ENCODE peak calls at places on chromosomes 7 and 10, in seven cellular contexts. One of them, this sample, is unnamed.

GRCh38 chr7:148763622-148764021 is 64.9 kb downstream of the CUL1 start:
- DNase-seq in GM12891: no peak
- DNase-seq in H1: no peak
- DNase-seq in K562: no peak
- DNase-seq in SK-N-SH: no peak
- DNase-seq in HepG2: no peak
- DNase-seq in GM12878: no peak
- DNase-seq in this sample: no peak

GRCh38 chr7:5234852-5235831 is 45.1 kb downstream of the WIPI2 start:
- DNase-seq in GM12878: peak; percentile 74
- DNase-seq in K562: no peak
- DNase-seq in H1: no peak
- DNase-seq in GM12891: no peak
- DNase-seq in HepG2: no peak
- DNase-seq in SK-N-SH: no peak
- DNase-seq in this sample: no peak

GRCh38 chr10:117678106-117678505 is 135.6 kb downstream of the EMX2 start:
- DNase-seq in H1: no peak
- DNase-seq in K562: no peak
- DNase-seq in GM12878: no peak
- DNase-seq in GM12891: no peak
- DNase-seq in HepG2: no peak
- DNase-seq in SK-N-SH: no peak
- DNase-seq in this sample: no peak

GRCh38 chr10:7512487-7512886 is 101.7 kb upstream of the SFMBT2 start:
- DNase-seq in GM12878: no peak
- DNase-seq in H1: no peak
- DNase-seq in SK-N-SH: no peak
- DNase-seq in GM12891: no peak
- DNase-seq in K562: no peak
- DNase-seq in HepG2: peak; percentile 36
- DNase-seq in this sample: no peak

GRCh38 chr10:7710446-7710845 is 7.3 kb downstream of the ITIH2 start:
- DNase-seq in GM12878: no peak
- DNase-seq in K562: no peak
- DNase-seq in H1: no peak
- DNase-seq in HepG2: no peak
- DNase-seq in SK-N-SH: no peak
- DNase-seq in GM12891: no peak
- DNase-seq in this sample: no peak

GRCh38 chr7:24905996-24906770 is 73.8 kb downstream of the OSBPL3 start:
- DNase-seq in HepG2: no peak
- DNase-seq in GM12878: no peak
- DNase-seq in SK-N-SH: no peak
- DNase-seq in GM12891: no peak
- DNase-seq in K562: no peak
- DNase-seq in H1: no peak
- DNase-seq in this sample: no peak

GRCh38 chr7:110921478-110922210 is 169.3 kb upstream of the LRRN3 start:
- DNase-seq in GM12891: no peak
- DNase-seq in HepG2: no peak
- DNase-seq in K562: no peak
- DNase-seq in SK-N-SH: no peak
- DNase-seq in H1: no peak
- DNase-seq in GM12878: no peak
- DNase-seq in this sample: no peak

GRCh38 chr7:28686418-28686800 is 271.7 kb downstream of the TRIL start:
- DNase-seq in HepG2: no peak
- DNase-seq in GM12878: no peak
- DNase-seq in GM12891: no peak
- DNase-seq in SK-N-SH: peak; percentile 49
- DNase-seq in K562: no peak
- DNase-seq in H1: no peak
- DNase-seq in this sample: no peak

GRCh38 chr10:127990846-127991542 is 84.1 kb downstream of the PTPRE start:
- DNase-seq in HepG2: no peak
- DNase-seq in H1: no peak
- DNase-seq in GM12891: no peak
- DNase-seq in K562: no peak
- DNase-seq in SK-N-SH: no peak
- DNase-seq in GM12878: no peak
- DNase-seq in this sample: no peak

GRCh38 chr10:76336213-76336963 is 905.0 kb downstream of the LRMDA start:
- DNase-seq in SK-N-SH: no peak
- DNase-seq in GM12891: no peak
- DNase-seq in GM12878: no peak
- DNase-seq in K562: no peak
- DNase-seq in H1: no peak
- DNase-seq in HepG2: peak; percentile 77
- DNase-seq in this sample: no peak

GRCh38 chr10:79422178-79422892 is 23.1 kb downstream of the ZCCHC24 start:
- DNase-seq in SK-N-SH: peak; percentile 86
- DNase-seq in GM12878: no peak
- DNase-seq in HepG2: no peak
- DNase-seq in K562: no peak
- DNase-seq in H1: no peak
- DNase-seq in GM12891: no peak
- DNase-seq in this sample: no peak

GRCh38 chr10:112208292-112208691 is 24.7 kb upstream of the GPAM start:
- DNase-seq in K562: no peak
- DNase-seq in HepG2: no peak
- DNase-seq in GM12878: no peak
- DNase-seq in SK-N-SH: no peak
- DNase-seq in GM12891: no peak
- DNase-seq in H1: no peak
- DNase-seq in this sample: no peak

GRCh38 chr10:17432738-17433137 is 21.7 kb downstream of the ST8SIA6 start:
- DNase-seq in GM12891: no peak
- DNase-seq in K562: no peak
- DNase-seq in SK-N-SH: no peak
- DNase-seq in GM12878: no peak
- DNase-seq in H1: no peak
- DNase-seq in HepG2: no peak
- DNase-seq in this sample: no peak

GRCh38 chr10:17431871-17432311 is 22.5 kb downstream of the ST8SIA6 start:
- DNase-seq in SK-N-SH: no peak
- DNase-seq in K562: no peak
- DNase-seq in H1: no peak
- DNase-seq in GM12878: no peak
- DNase-seq in GM12891: no peak
- DNase-seq in HepG2: no peak
- DNase-seq in this sample: no peak

GRCh38 chr10:17429490-17429889 is 24.9 kb downstream of the ST8SIA6 start:
- DNase-seq in SK-N-SH: no peak
- DNase-seq in HepG2: no peak
- DNase-seq in K562: no peak
- DNase-seq in GM12878: no peak
- DNase-seq in H1: no peak
- DNase-seq in GM12891: no peak
- DNase-seq in this sample: no peak

GRCh38 chr10:17428616-17429097 is 25.7 kb downstream of the ST8SIA6 start:
- DNase-seq in GM12891: no peak
- DNase-seq in H1: no peak
- DNase-seq in HepG2: no peak
- DNase-seq in SK-N-SH: no peak
- DNase-seq in GM12878: no peak
- DNase-seq in K562: peak; percentile 78
- DNase-seq in this sample: no peak

GRCh38 chr10:17430647-17431355 is 23.6 kb downstream of the ST8SIA6 start:
- DNase-seq in H1: no peak
- DNase-seq in GM12891: no peak
- DNase-seq in HepG2: peak; percentile 30
- DNase-seq in SK-N-SH: peak; percentile 61
- DNase-seq in GM12878: no peak
- DNase-seq in K562: peak; percentile 51
- DNase-seq in this sample: no peak
- TF ChIP-seq TAF1 in H1: no peak
- TF ChIP-seq TAF1 in GM12891: no peak
- TF ChIP-seq TAF1 in HepG2: no peak
- TF ChIP-seq TAF1 in SK-N-SH: no peak
- TF ChIP-seq TAF1 in GM12878: no peak
- TF ChIP-seq TAF1 in K562: no peak
- TF ChIP-seq TAF1 in this sample: no peak

GRCh38 chr7:36605662-36606441 is 118.4 kb downstream of the AOAH start:
- DNase-seq in HepG2: no peak
- DNase-seq in GM12891: no peak
- DNase-seq in GM12878: no peak
- DNase-seq in H1: no peak
- DNase-seq in SK-N-SH: no peak
- DNase-seq in K562: no peak
- DNase-seq in this sample: no peak

GRCh38 chr7:36607206-36607515 is 117.1 kb downstream of the AOAH start:
- DNase-seq in GM12891: no peak
- DNase-seq in H1: no peak
- DNase-seq in HepG2: no peak
- DNase-seq in K562: no peak
- DNase-seq in SK-N-SH: no peak
- DNase-seq in GM12878: no peak
- DNase-seq in this sample: no peak

GRCh38 chr7:36607741-36608140 is 116.6 kb downstream of the AOAH start:
- DNase-seq in SK-N-SH: no peak
- DNase-seq in H1: no peak
- DNase-seq in GM12878: no peak
- DNase-seq in GM12891: no peak
- DNase-seq in K562: no peak
- DNase-seq in HepG2: no peak
- DNase-seq in this sample: no peak

GRCh38 chr7:36605261-36605660 is 119.0 kb downstream of the AOAH start:
- DNase-seq in HepG2: no peak
- DNase-seq in GM12878: no peak
- DNase-seq in H1: no peak
- DNase-seq in K562: no peak
- DNase-seq in SK-N-SH: no peak
- DNase-seq in GM12891: no peak
- DNase-seq in this sample: no peak

GRCh38 chr7:36606442-36607205 is 117.7 kb downstream of the AOAH start:
- DNase-seq in H1: no peak
- DNase-seq in K562: no peak
- DNase-seq in SK-N-SH: peak; percentile 60
- DNase-seq in GM12891: no peak
- DNase-seq in GM12878: no peak
- DNase-seq in HepG2: no peak
- DNase-seq in this sample: no peak
- TF ChIP-seq TAF1 in H1: no peak
- TF ChIP-seq TAF1 in K562: no peak
- TF ChIP-seq TAF1 in SK-N-SH: no peak
- TF ChIP-seq TAF1 in GM12891: no peak
- TF ChIP-seq TAF1 in GM12878: no peak
- TF ChIP-seq TAF1 in HepG2: no peak
- TF ChIP-seq TAF1 in this sample: no peak

GRCh38 chr7:157018328-157018996 is 8.0 kb upstream of the MNX1 start:
- DNase-seq in K562: no peak
- DNase-seq in GM12878: no peak
- DNase-seq in SK-N-SH: peak; percentile 53
- DNase-seq in GM12891: no peak
- DNase-seq in H1: no peak
- DNase-seq in HepG2: no peak
- DNase-seq in this sample: no peak
- TF ChIP-seq TAF1 in K562: no peak
- TF ChIP-seq TAF1 in GM12878: no peak
- TF ChIP-seq TAF1 in SK-N-SH: no peak
- TF ChIP-seq TAF1 in GM12891: no peak
- TF ChIP-seq TAF1 in H1: no peak
- TF ChIP-seq TAF1 in HepG2: no peak
- TF ChIP-seq TAF1 in this sample: no peak

DNA sequence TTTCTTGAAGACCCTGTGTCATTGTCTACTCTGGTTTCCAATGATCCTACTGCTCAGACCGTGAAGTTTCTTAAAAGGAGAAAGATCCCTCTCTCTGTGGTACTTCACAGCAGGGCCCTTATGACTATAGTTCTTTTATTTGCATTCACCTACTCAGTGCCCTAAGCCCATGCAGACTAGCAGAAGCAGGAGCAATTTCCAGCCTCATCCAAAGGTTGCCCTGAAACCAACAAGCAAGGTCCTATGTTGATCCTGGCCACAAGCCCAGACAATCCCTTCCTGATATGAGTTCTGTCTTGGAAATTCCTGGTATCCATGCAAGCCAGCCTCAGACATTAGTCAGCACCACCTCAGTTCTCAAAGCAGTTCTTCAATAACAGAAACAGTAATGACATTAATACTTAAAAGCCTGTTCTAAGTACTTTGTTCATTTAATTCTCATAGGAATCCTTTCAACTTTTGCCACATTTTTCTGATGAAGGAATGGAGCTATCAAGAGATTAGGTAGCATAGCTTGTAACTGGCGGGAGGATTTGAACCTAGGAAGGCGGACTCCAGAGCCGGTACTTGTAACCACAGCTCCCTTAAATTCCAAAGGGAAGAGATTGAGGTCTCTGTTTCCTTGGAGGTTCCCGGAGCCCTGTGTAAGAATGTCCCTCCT is 58.1 kb upstream of the ST8SIA6 start:
- DNase-seq in SK-N-SH: no peak
- DNase-seq in HepG2: no peak
- DNase-seq in GM12891: no peak
- DNase-seq in H1: no peak
- DNase-seq in K562: no peak
- DNase-seq in GM12878: no peak
- DNase-seq in this sample: no peak
- TF ChIP-seq TAF1 in SK-N-SH: peak; percentile 2
- TF ChIP-seq TAF1 in HepG2: no peak
- TF ChIP-seq TAF1 in GM12891: no peak
- TF ChIP-seq TAF1 in H1: no peak
- TF ChIP-seq TAF1 in K562: no peak
- TF ChIP-seq TAF1 in GM12878: no peak
- TF ChIP-seq TAF1 in this sample: no peak

GRCh38 chr7:142519077-142519789 is 230.0 kb upstream of the PRSS1 start:
- DNase-seq in HepG2: no peak
- DNase-seq in GM12891: no peak
- DNase-seq in GM12878: no peak
- DNase-seq in H1: no peak
- DNase-seq in K562: no peak
- DNase-seq in SK-N-SH: peak; percentile 19
- DNase-seq in this sample: no peak
- TF ChIP-seq TAF1 in HepG2: no peak
- TF ChIP-seq TAF1 in GM12891: no peak
- TF ChIP-seq TAF1 in GM12878: no peak
- TF ChIP-seq TAF1 in H1: no peak
- TF ChIP-seq TAF1 in K562: no peak
- TF ChIP-seq TAF1 in SK-N-SH: no peak
- TF ChIP-seq TAF1 in this sample: no peak

This sample was measured in GM12892.